ENCODE peak calls at places on chromosomes 4 and X, in six cellular contexts. J is GM12878, T is H1, G is K562, D is HepG2, H is GM12891. M is an unnamed sample.

GRCh38 chr4:20890752-20891151 is 190.5 kb downstream of the PACRGL start:
- DNase-seq in T (no peak), J (no peak), D (no peak), H (no peak), G (no peak), M (no peak)

GRCh38 chr4:26867914-26868684 is 7.5 kb downstream of the STIM2 start:
- DNase-seq in H (no peak), J (no peak), G (peak), D (no peak), T (no peak), M (no peak)

GRCh38 chrX:41881166-41881565 is 42.2 kb downstream of the CASK start:
- DNase-seq in T (no peak), J (no peak), H (no peak), D (no peak), G (no peak), M (no peak)

GRCh38 chr4:60502733-60503132 is 697.4 kb upstream of the ADGRL3 start:
- DNase-seq in J (no peak), T (no peak), H (no peak), D (no peak), G (no peak), M (no peak)

GRCh38 chrX:48956728-48957414 is 536 bp downstream of the OTUD5 start:
- DNase-seq in G (no peak), D (no peak), T (no peak), H (no peak), J (no peak), M (no peak)

GRCh38 chrX:154322890-154323289 is 27.3 kb downstream of the TKTL1 start:
- DNase-seq in D (no peak), G (no peak), H (no peak), T (no peak), J (no peak), M (no peak)

GRCh38 chr4:17577660-17578481 is 873 bp downstream of the LAP3 start:
- DNase-seq in H (no peak), J (no peak), D (no peak), G (peak), T (no peak), M (peak)

GRCh38 chrX:49915352-49916222 is 6.8 kb upstream of the CLCN5 start:
- DNase-seq in T (no peak), J (no peak), G (peak), D (peak), H (no peak), M (no peak)

GRCh38 chrX:69066966-69067525 is 98.2 kb downstream of the PJA1 start:
- DNase-seq in T (peak), J (no peak), D (no peak), G (no peak), H (no peak), M (no peak)

GRCh38 chr4:4206204-4206603 is 20.5 kb downstream of the OTOP1 start:
- DNase-seq in J (no peak), H (no peak), D (no peak), G (no peak), T (no peak), M (no peak)

GRCh38 chr4:112510468-112511293 is 5.3 kb downstream of the NEUROG2 start:
- DNase-seq in G (no peak), H (no peak), J (no peak), T (peak), D (no peak), M (no peak)

GRCh38 chr4:28449080-28449479 is 1588.4 kb downstream of the STIM2 start:
- DNase-seq in H (no peak), J (no peak), G (no peak), D (no peak), T (no peak), M (no peak)

GRCh38 chr4:28444886-28445496 is 1584.3 kb downstream of the STIM2 start:
- DNase-seq in H (no peak), G (no peak), J (no peak), T (no peak), D (no peak), M (no peak)

GRCh38 chr4:28443371-28443770 is 1582.7 kb downstream of the STIM2 start:
- DNase-seq in D (no peak), G (no peak), T (no peak), H (no peak), J (no peak), M (no peak)

DNA sequence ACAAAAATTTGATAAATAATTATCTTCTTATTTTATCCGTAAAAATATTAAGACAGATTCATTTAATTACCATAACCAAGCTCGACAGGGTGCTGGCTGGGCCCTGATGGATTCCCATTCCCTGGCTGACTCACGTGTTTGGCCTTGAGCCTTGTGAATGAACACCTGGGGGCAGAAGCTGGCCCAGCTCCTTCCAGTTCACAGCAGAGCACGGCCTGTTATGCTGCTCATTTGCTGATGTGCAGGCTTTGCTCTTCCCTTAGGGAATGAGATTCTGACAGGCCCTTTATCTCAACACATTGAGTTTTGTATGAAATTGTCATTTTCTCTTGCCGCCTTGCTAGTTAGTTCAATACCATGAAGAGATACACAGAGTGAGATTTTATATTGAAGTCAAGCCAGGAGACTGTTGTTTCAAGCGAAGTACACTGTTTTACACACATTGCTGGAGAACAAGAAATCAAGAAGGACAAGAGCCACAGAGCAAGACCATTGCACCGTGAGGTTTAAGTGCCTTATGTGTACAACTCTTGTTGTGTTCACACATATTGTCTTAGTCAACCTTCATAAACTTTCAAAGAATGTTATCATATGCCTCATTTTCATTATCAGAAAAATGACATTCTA is 1583.3 kb downstream of the STIM2 start:
- DNase-seq in D (no peak), H (no peak), G (no peak), J (no peak), T (no peak), M (no peak)
- TF ChIP-seq TAF1 in D (no peak), H (no peak), G (no peak), J (no peak), T (no peak), M (no peak)

GRCh38 chr4:128163177-128164117 is 102.3 kb downstream of the LARP1B start:
- DNase-seq in T (no peak), G (no peak), H (no peak), D (peak), J (no peak), M (no peak)
- TF ChIP-seq POLR2AphosphoS5 in T (no peak), G (no peak), H (no peak), D (no peak), J (no peak), M (no peak)

DNA sequence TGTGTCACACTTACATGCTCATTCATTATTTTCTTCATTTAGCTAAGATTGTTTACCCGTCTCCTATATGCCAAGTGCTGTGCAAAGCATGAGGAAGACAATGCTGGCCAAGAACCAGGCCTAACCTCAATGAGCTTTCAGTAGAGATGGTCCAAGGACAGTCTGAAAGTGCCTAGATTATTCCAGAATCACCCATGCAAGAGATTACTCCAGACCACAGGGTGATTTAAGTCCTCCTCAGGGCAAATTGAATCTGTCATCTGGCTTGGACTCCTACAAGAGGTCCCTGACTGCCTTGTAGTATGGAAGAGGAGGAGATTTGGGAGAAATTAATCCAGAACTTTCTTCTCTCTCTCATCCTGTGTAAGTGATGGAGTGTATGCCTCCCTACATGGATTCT is 99.4 kb upstream of the NDP start:
- DNase-seq in T (no peak), J (no peak), H (no peak), G (no peak), D (no peak), M (no peak)
- TF ChIP-seq POLR2A in T (no peak), J (no peak), H (no peak), G (no peak), D (no peak), M (no peak)

DNA sequence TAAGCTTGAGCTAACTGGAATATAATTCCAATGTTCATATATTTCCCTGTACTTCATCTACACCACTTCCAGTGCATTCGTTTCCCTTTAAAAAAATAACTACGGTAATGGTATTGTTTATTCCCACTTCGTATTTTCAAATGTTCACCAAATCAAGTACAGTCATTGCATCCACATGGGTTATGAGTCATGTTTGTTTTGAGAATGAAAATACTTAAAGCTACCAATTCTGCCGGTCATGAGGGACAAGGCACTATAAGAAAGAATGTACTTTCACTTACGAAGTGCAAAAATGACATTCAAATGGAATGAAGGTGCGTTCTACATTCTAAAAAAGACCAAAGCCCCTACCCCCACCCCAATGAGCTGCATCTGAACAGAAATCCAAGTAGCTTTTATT is 174.4 kb upstream of the FGF13 start:
- DNase-seq in T (no peak), J (no peak), D (no peak), H (no peak), G (no peak), M (no peak)
- TF ChIP-seq TAF1 in T (no peak), J (no peak), D (no peak), H (no peak), G (no peak), M (no peak)

DNA sequence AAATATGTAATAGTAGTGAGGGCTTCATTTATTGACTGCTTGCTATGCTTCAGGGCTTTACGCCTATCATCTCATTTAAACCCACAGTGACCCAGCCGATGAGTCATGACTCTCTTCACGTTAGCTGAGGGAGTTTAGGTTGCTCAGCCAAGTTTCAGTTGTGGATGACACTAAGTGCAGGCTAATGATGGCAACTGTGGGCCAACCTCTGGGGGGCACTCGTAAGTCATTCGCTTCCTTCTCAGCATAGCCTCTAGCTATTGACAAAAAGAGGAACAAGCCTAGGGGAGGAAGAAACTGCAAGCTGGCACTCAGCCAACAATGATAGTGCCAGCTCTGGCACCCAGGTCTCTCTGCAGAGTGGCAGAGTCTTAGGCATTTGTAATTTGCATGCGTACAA is 325.0 kb downstream of the ARHGAP10 start:
- DNase-seq in D (no peak), T (no peak), J (peak), H (peak), G (peak), M (no peak)
- TF ChIP-seq POLR2AphosphoS5 in D (no peak), T (no peak), J (peak), H (no peak), G (no peak), M (no peak)